ENCODE peak calls at places on chromosome 10, in four cellular contexts. G is PC-3, Q is A549, I is HCT116. J is an unnamed sample.

GRCh38 chr10:103197177-103197576 is 4.1 kb upstream of the NT5C2 start:
- DNase-seq in I (peak), G (peak), Q (peak), J (peak)

GRCh38 chr10:93435621-93436385 is 46.3 kb downstream of the MYOF start:
- DNase-seq in Q (no peak), G (no peak), I (no peak), J (no peak)

GRCh38 chr10:67779455-67780205 is 58.4 kb downstream of the DNAJC12 start:
- DNase-seq in G (peak), I (peak), Q (peak), J (peak)

GRCh38 chr10:120749032-120749431 is 102.1 kb upstream of the WDR11 start:
- DNase-seq in Q (no peak), G (no peak), I (no peak), J (no peak)

GRCh38 chr10:12351447-12351846 is 2.1 kb downstream of the CAMK1D start:
- DNase-seq in I (no peak), G (no peak), Q (no peak), J (no peak)

GRCh38 chr10:21720090-21720489 is 186.1 kb downstream of the MLLT10 start:
- DNase-seq in G (no peak), Q (no peak), I (no peak), J (no peak)

GRCh38 chr10:36023939-36024338 is 381.8 kb upstream of the FZD8 start:
- DNase-seq in G (peak), I (no peak), Q (peak), J (peak)

GRCh38 chr10:77037735-77038411 is 599.7 kb downstream of the KCNMA1 start:
- DNase-seq in Q (no peak), I (no peak), G (no peak), J (no peak)

GRCh38 chr10:34343764-34344163 is 471.3 kb downstream of the PARD3 start:
- DNase-seq in G (peak), I (no peak), Q (no peak), J (no peak)

GRCh38 chr10:71889388-71889987 is 38.4 kb upstream of the PSAP start:
- DNase-seq in Q (no peak), G (peak), I (no peak), J (no peak)

GRCh38 chr10:36026081-36026480 is 384.0 kb upstream of the FZD8 start:
- DNase-seq in Q (no peak), G (peak), I (no peak), J (no peak)

GRCh38 chr10:95864906-95865813 is 42.6 kb upstream of the CC2D2B start:
- DNase-seq in Q (peak), G (peak), I (peak), J (peak)

GRCh38 chr10:33945051-33945450 is 610.6 kb upstream of the NRP1 start:
- DNase-seq in Q (no peak), I (no peak), G (peak), J (no peak)

GRCh38 chr10:92573091-92573797 is 649 bp downstream of the IDE start:
- DNase-seq in I (no peak), G (peak), Q (peak), J (peak)

GRCh38 chr10:31621733-31622132 is 302.7 kb downstream of the ZEB1 start:
- DNase-seq in G (no peak), Q (no peak), I (no peak), J (no peak)

GRCh38 chr10:75234683-75235374 is 928 bp downstream of the COMTD1 start:
- DNase-seq in I (no peak), Q (no peak), G (peak), J (no peak)

GRCh38 chr10:70145666-70146488 is 623 bp downstream of the TYSND1 start:
- DNase-seq in Q (peak), G (peak), I (no peak), J (peak)

GRCh38 chr10:52747680-52748079 is 24.9 kb downstream of the MBL2 start:
- DNase-seq in Q (no peak), I (no peak), G (no peak), J (no peak)

GRCh38 chr10:14397069-14397468 is 66.3 kb upstream of the FRMD4A start:
- DNase-seq in I (no peak), G (peak), Q (no peak), J (peak)

GRCh38 chr10:15660990-15661389 is 58.7 kb downstream of the ITGA8 start:
- DNase-seq in I (no peak), G (no peak), Q (no peak), J (no peak)

GRCh38 chr10:70343712-70344111 is 38.7 kb downstream of the LRRC20 start:
- DNase-seq in I (no peak), G (no peak), Q (no peak), J (no peak)

GRCh38 chr10:133095586-133095985 is 7.9 kb downstream of the ADGRA1 start:
- DNase-seq in Q (no peak), G (no peak), I (no peak), J (no peak)
- H3K27ac ChIP-seq in Q (no peak), G (no peak), I (no peak), J (no peak)

DNA sequence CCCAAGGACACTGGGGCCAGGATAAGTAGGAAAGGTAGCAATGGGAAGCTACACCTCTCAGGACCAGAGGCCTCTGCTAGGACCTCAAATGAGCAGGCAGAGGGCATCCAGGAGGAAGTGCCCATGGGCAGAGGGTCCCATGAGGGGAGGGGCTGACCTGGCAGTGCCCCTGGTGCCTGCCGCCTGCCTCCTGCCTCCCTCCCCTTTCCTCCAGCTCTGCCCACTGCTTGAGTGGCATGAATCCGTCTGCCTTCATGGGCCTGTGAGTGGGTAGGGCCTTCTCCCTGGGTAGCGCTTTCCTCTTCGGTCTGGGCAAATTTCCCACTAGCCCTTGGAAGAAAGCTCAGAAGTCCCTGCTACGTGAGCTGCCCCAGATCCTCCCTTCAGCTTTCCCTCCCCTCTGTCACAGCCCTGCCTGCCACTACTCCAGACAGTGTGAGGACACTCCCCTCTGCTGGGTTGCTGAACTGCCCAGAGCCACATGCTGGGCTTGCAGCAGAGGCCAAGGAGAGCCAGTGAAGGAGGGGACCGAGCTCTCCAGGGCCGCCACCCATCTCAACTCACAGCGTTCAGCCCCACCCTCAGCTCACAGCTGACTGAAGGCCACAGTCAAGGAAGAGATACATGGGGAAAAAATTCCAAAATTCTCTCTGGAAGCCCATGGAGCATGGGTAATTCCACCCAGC is 141.4 kb downstream of the ARHGAP22 start:
- DNase-seq in I (no peak), G (no peak), Q (no peak), J (no peak)
- TF ChIP-seq CTCF in I (no peak), G (no peak), Q (no peak), J (no peak)

GRCh38 chr10:44379907-44380306 is 5.0 kb downstream of the CXCL12 start:
- DNase-seq in I (no peak), Q (no peak), G (no peak), J (no peak)

GRCh38 chr10:44378626-44379025 is 6.3 kb downstream of the CXCL12 start:
- DNase-seq in I (no peak), G (no peak), Q (no peak), J (no peak)

GRCh38 chr10:44382131-44382858 is 2.6 kb downstream of the CXCL12 start:
- DNase-seq in G (no peak), Q (no peak), I (no peak), J (no peak)

GRCh38 chr10:44382981-44383748 is 1.7 kb downstream of the CXCL12 start:
- DNase-seq in G (no peak), I (no peak), Q (no peak), J (no peak)

GRCh38 chr10:44380829-44381600 is 3.9 kb downstream of the CXCL12 start:
- DNase-seq in Q (no peak), I (no peak), G (no peak), J (no peak)
- H3K27ac ChIP-seq in Q (no peak), I (no peak), G (no peak), J (no peak)

DNA sequence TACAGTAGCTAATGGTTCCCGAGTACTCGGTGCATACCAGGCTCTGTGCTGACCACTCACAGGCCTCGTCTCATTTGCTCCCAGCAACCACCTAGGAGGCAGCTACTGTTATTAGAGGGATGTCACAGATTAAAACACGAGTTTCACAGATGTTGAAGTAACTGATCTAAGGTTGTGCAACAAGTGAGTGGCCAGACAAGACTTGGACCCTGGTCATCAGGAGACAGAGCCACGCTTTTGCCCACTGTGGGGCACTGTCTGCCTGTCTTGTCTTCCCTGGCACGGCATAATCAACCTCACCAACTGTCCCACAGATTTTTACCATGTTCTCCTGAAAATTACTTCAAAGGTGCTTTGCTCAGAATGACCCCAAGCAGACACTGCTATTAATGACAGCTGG is 111.6 kb upstream of the HABP2 start:
- DNase-seq in G (no peak), Q (no peak), I (no peak), J (no peak)
- TF ChIP-seq CTCF in G (no peak), Q (no peak), I (peak), J (no peak)

GRCh38 chr10:124558901-124559321 is 97.3 kb downstream of the LHPP start:
- DNase-seq in I (no peak), G (no peak), Q (no peak), J (no peak)

GRCh38 chr10:124559372-124560132 is 97.9 kb downstream of the LHPP start:
- DNase-seq in G (no peak), I (no peak), Q (no peak), J (no peak)

GRCh38 chr10:124561206-124561605 is 99.6 kb downstream of the LHPP start:
- DNase-seq in G (no peak), I (no peak), Q (no peak), J (no peak)

GRCh38 chr10:124558339-124558685 is 96.7 kb downstream of the LHPP start:
- DNase-seq in G (no peak), Q (no peak), I (no peak), J (no peak)

GRCh38 chr10:124560377-124560776 is 98.8 kb downstream of the LHPP start:
- DNase-seq in I (no peak), G (no peak), Q (no peak), J (no peak)
- H3K27ac ChIP-seq in I (no peak), G (no peak), Q (no peak), J (peak)

DNA sequence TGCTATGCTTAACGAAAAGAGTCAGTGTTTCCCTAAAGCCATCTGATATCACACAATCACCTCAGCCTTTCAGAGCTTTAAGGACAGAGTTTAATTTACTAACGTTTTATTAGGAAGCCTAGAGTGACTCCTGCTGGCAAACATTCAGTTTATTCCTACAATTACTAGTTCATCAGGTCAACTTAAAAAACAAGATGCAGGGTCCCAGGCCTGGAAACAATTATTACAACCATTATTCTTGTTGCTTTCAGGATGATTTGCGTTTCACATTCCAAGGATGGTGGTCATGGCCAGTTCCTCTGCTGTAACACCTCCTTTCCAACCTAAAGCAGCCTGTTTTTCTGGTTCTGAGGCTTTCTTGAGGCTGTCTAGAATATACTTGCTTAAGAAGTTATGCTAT is 1.5 kb upstream of the FAM53B start:
- DNase-seq in I (peak), Q (peak), G (peak), J (peak)
- TF ChIP-seq CTCF in I (peak), Q (peak), G (peak), J (peak)

GRCh38 chr10:60733826-60734225 is 44.5 kb upstream of the CDK1 start:
- DNase-seq in Q (no peak), I (no peak), G (peak), J (no peak)

GRCh38 chr10:60731134-60731883 is 47.0 kb upstream of the CDK1 start:
- DNase-seq in I (no peak), G (peak), Q (no peak), J (no peak)

GRCh38 chr10:60734226-60734625 is 44.1 kb upstream of the CDK1 start:
- DNase-seq in Q (no peak), G (no peak), I (no peak), J (no peak)

GRCh38 chr10:60733189-60733815 is 45.0 kb upstream of the CDK1 start:
- DNase-seq in G (peak), I (peak), Q (peak), J (peak)

GRCh38 chr10:60732240-60733188 is 45.8 kb upstream of the CDK1 start:
- DNase-seq in I (no peak), Q (no peak), G (peak), J (peak)
- H3K27ac ChIP-seq in I (peak), Q (peak), G (peak), J (no peak)

GRCh38 chr10:23293145-23293724 is 51.4 kb downstream of the C10orf67 start:
- DNase-seq in G (peak), I (peak), Q (peak), J (peak)
- TF ChIP-seq CTCF in G (peak), I (peak), Q (peak), J (peak)

GRCh38 chr10:24241536-24241935 is 32.6 kb downstream of the KIAA1217 start:
- DNase-seq in G (no peak), Q (no peak), I (no peak), J (no peak)

GRCh38 chr10:24239289-24239688 is 30.4 kb downstream of the KIAA1217 start:
- DNase-seq in I (no peak), Q (no peak), G (no peak), J (no peak)

GRCh38 chr10:24237801-24238390 is 29.0 kb downstream of the KIAA1217 start:
- DNase-seq in I (no peak), G (no peak), Q (no peak), J (no peak)

GRCh38 chr10:24238527-24239247 is 29.7 kb downstream of the KIAA1217 start:
- DNase-seq in G (peak), I (no peak), Q (no peak), J (peak)

GRCh38 chr10:24240001-24240751 is 31.2 kb downstream of the KIAA1217 start:
- DNase-seq in Q (no peak), G (no peak), I (no peak), J (no peak)
- H3K27ac ChIP-seq in Q (no peak), G (no peak), I (no peak), J (no peak)

DNA sequence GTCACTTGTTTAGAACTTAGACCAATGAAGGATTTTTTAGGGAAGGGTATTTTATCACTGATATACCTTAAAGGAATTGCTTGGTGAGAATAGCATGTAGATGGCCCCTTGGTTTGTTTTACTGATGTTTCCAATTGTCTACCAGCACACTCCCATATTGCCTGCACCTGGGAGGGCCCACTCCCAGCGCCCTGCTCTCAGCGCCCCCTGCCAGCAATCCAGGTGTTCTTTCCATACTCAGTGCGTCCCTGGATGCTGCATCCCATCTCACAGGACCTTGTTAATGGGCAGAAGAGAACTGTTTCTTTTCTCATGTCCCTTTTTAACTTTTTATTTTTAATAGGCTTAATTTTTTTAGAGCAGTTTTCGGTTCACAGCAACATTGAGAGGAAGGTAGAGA is 24.1 kb upstream of the SFRP5 start:
- DNase-seq in Q (no peak), G (no peak), I (no peak), J (no peak)
- TF ChIP-seq CTCF in Q (no peak), G (peak), I (peak), J (no peak)